ENCODE peak calls at places on chromosomes 16 and 17, in six cellular contexts. Z is IMR-90, H is left ventricle myocardium inferior, S is neural progenitor cell, G is Caco-2, Q is thyroid gland. W is an unnamed sample. For H3K4me1, the result is how much of the 10 kb centered on the place peaks cover.

GRCh38 chr17:48503747-48504146 is 27.1 kb downstream of the HOXB1 start:
- DNase-seq in Z (peak), H (no peak), S (no peak), G (no peak), Q (no peak), W (no peak)

GRCh38 chr17:8563981-8564602 is 66.4 kb downstream of the MYH10 start:
- DNase-seq in Z (peak), H (no peak), S (no peak), G (no peak), Q (no peak), W (no peak)

GRCh38 chr16:86941731-86942468 is 363.6 kb downstream of the FOXL1 start:
- DNase-seq in Z (no peak), H (no peak), S (no peak), G (no peak), Q (no peak), W (no peak)

GRCh38 chr17:69405096-69405495 is 9.4 kb upstream of the MAP2K6 start:
- DNase-seq in Z (no peak), H (no peak), S (no peak), G (no peak), Q (no peak), W (no peak)

GRCh38 chr16:25135239-25135878 is 23.8 kb downstream of the LCMT1 start:
- DNase-seq in Z (peak), H (no peak), S (no peak), G (no peak), Q (no peak), W (no peak)

GRCh38 chr16:4767872-4768548 is 1.0 kb upstream of the ZNF500 start:
- DNase-seq in Z (peak), H (no peak), S (no peak), G (peak), Q (peak), W (peak)

GRCh38 chr17:34261568-34261967 is 6.5 kb downstream of the CCL2 start:
- DNase-seq in Z (no peak), H (no peak), S (no peak), G (no peak), Q (no peak), W (no peak)

GRCh38 chr17:61442878-61443474 is 9.2 kb upstream of the TBX4 start:
- DNase-seq in Z (no peak), H (no peak), S (no peak), G (no peak), Q (no peak), W (no peak)

GRCh38 chr17:8060274-8060673 is 21.4 kb downstream of the ALOX15B start:
- DNase-seq in Z (peak), H (no peak), S (peak), G (peak), Q (peak), W (no peak)

GRCh38 chr16:6510261-6510660 is 822.4 kb upstream of the RBFOX1 start:
- DNase-seq in Z (no peak), H (no peak), S (no peak), G (no peak), Q (no peak), W (no peak)

GRCh38 chr16:71537643-71538042 is 11.4 kb downstream of the CHST4 start:
- DNase-seq in Z (peak), H (no peak), S (peak), G (peak), Q (peak), W (no peak)

GRCh38 chr16:83701494-83701893 is 106.3 kb upstream of the HSBP1 start:
- DNase-seq in Z (peak), H (no peak), S (peak), G (peak), Q (peak), W (no peak)

GRCh38 chr17:40122466-40122943 is 734 bp downstream of the MSL1 start:
- DNase-seq in Z (peak), H (peak), S (peak), G (peak), Q (peak), W (no peak)

GRCh38 chr17:37359682-37360188 is 16.1 kb upstream of the C17orf78 start:
- DNase-seq in Z (peak), H (no peak), S (no peak), G (no peak), Q (no peak), W (no peak)

GRCh38 chr16:84247844-84248243 is 8.0 kb upstream of the KCNG4 start:
- DNase-seq in Z (peak), H (no peak), S (no peak), G (no peak), Q (no peak), W (no peak)

GRCh38 chr16:57999971-58000705 is at the start of gene ZNF319:
- DNase-seq in Z (no peak), H (no peak), S (peak), G (no peak), Q (no peak), W (no peak)

GRCh38 chr17:17682737-17683675 is 1.7 kb downstream of the RAI1 start:
- DNase-seq in Z (peak), H (peak), S (peak), G (peak), Q (peak), W (peak)
- H3K4me1 ChIP-seq in Z (under half), H (half or more), S (under half), G (under half), Q (under half), W (under half)

GRCh38 chr17:50626037-50626574 is 8.6 kb upstream of the ABCC3 start:
- DNase-seq in Z (peak), H (peak), S (peak), G (peak), Q (peak), W (peak)
- TF ChIP-seq CTCF in Z (peak), H (peak), S (peak), G (peak), Q (peak), W (peak)

GRCh38 chr17:75364078-75364477 is 41.4 kb downstream of the GRB2 start:
- DNase-seq in Z (peak), H (no peak), S (no peak), G (no peak), Q (no peak), W (no peak)

GRCh38 chr17:75367312-75367711 is 38.2 kb downstream of the GRB2 start:
- DNase-seq in Z (peak), H (no peak), S (no peak), G (no peak), Q (no peak), W (no peak)

GRCh38 chr17:75365931-75366275 is 39.6 kb downstream of the GRB2 start:
- DNase-seq in Z (no peak), H (no peak), S (no peak), G (no peak), Q (no peak), W (no peak)

GRCh38 chr17:75366432-75366831 is 39.0 kb downstream of the GRB2 start:
- DNase-seq in Z (no peak), H (no peak), S (no peak), G (no peak), Q (peak), W (no peak)

DNA sequence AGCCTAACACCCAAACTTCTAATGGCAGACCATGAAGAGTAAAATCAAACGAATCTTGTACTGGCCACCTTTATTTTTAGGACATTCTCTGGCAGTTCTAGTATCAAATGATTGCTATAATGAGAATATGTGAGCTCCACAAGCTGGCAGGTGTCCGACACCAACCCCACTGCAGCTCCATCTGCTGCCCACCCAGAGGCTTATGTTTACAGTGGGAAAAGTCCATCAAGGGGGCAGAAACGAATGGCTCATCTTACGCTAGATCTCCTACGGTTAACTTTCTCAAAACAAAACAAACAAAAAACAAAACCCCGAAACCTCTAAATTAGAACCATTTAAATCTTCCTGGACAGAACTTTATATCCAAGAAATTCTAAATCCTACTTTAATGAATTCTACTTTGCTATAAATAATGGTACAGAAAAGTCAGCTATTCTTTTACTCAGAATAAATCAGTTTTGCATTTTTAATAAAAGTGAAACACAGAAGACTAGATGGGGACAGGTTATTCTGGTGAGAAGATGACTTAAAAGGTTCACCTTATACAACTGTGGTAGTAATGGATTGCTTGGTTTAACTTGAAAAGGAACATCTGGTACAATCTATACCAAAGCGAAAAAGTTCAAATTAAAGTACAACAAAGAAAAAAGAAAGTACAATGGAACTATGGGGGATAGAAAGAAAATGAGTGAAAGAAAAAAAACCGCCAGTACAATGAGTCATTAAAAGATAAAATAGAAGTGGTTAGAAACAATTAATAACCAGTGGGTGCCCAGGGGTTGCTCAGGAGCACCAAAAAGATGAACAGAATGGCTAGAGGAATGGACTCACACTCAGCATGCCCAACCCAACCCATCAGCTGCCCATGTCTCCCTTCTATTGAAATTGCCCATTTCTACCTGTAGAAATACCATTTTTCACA is 40.2 kb downstream of the GRB2 start:
- DNase-seq in Z (no peak), H (no peak), S (peak), G (no peak), Q (no peak), W (no peak)
- H3K4me1 ChIP-seq in Z (under half), H (half or more), S (under half), G (under half), Q (under half), W (under half)

GRCh38 chr16:12271006-12271405 is 294.5 kb downstream of the SNX29 start:
- DNase-seq in Z (peak), H (no peak), S (peak), G (peak), Q (peak), W (no peak)
- TF ChIP-seq CTCF in Z (peak), H (peak), S (peak), G (peak), Q (no peak), W (no peak)

GRCh38 chr16:567362-568256 is 804 bp downstream of the NHLRC4 start:
- DNase-seq in Z (no peak), H (no peak), S (no peak), G (no peak), Q (no peak), W (no peak)
- H3K4me1 ChIP-seq in Z (under half), H (under half), S (under half), G (under half), Q (under half), W (under half)